ENCODE peak calls at places on chromosomes 5 and 9, in eight cellular contexts. S is endodermal cell, P is progenitor cell of endocrine pancreas, X is T follicular helper cell, J is HCT116, C is NCI-H1092 treated with DMSO at 0.1 percent for 48 hours, N is iPS-NIHi11, Z is left ventricle myocardium inferior. E is an unnamed sample.

GRCh38 chr9:123421801-123422455 is 65.9 kb downstream of the CRB2 start:
- DNase-seq in S (peak), P (no peak), X (no peak), J (no peak), C (no peak), N (no peak), Z (no peak), E (no peak)

GRCh38 chr5:160339406-160340140 is 27.2 kb upstream of the CCNJL start:
- DNase-seq in S (no peak), P (no peak), X (no peak), J (no peak), C (no peak), N (no peak), Z (no peak), E (no peak)

GRCh38 chr5:107670927-107671741 is at the start of gene EFNA5:
- DNase-seq in S (peak), P (peak), X (no peak), J (peak), C (peak), N (peak), Z (peak), E (peak)

GRCh38 chr9:91166796-91167366 is 194.8 kb downstream of the AUH start:
- DNase-seq in S (no peak), P (no peak), X (no peak), J (no peak), C (no peak), N (no peak), Z (no peak), E (no peak)

GRCh38 chr5:156655732-156656131 is 194.4 kb upstream of the PPP1R2B start:
- DNase-seq in S (no peak), P (no peak), X (no peak), J (no peak), C (no peak), N (no peak), Z (no peak), E (no peak)

GRCh38 chr5:151885138-151885908 is 39.3 kb downstream of the GLRA1 start:
- DNase-seq in S (peak), P (no peak), X (no peak), J (no peak), C (no peak), N (no peak), Z (no peak), E (no peak)

GRCh38 chr9:4662989-4663792 is 1.1 kb downstream of the PLPP6 start:
- DNase-seq in S (no peak), P (no peak), X (peak), J (no peak), C (no peak), N (no peak), Z (no peak), E (no peak)

GRCh38 chr9:116070256-116070914 is 83.2 kb upstream of the PAPPA start:
- DNase-seq in S (no peak), P (no peak), X (no peak), J (no peak), C (no peak), N (no peak), Z (no peak), E (no peak)

GRCh38 chr9:129058965-129059795 is 21.7 kb upstream of the DOLPP1 start:
- DNase-seq in S (peak), P (no peak), X (no peak), J (no peak), C (no peak), N (no peak), Z (no peak), E (peak)

GRCh38 chr9:135039916-135040645 is 47.4 kb upstream of the OLFM1 start:
- DNase-seq in S (no peak), P (no peak), X (no peak), J (no peak), C (no peak), N (no peak), Z (no peak), E (no peak)

GRCh38 chr9:19409406-19410194 is 791 bp downstream of the ACER2 start:
- DNase-seq in S (peak), P (no peak), X (no peak), J (peak), C (no peak), N (peak), Z (peak), E (no peak)

GRCh38 chr9:8718121-8718725 is 918.6 kb upstream of the DMAC1 start:
- DNase-seq in S (no peak), P (no peak), X (no peak), J (no peak), C (peak), N (no peak), Z (no peak), E (peak)

GRCh38 chr5:150489358-150490295 is 18.3 kb upstream of the NDST1 start:
- DNase-seq in S (peak), P (no peak), X (no peak), J (no peak), C (no peak), N (no peak), Z (no peak), E (no peak)

GRCh38 chr9:16236326-16236725 is 634.1 kb downstream of the BNC2 start:
- DNase-seq in S (no peak), P (no peak), X (no peak), J (no peak), C (no peak), N (no peak), Z (no peak), E (peak)

GRCh38 chr9:89461302-89461701 is 36.6 kb downstream of the SEMA4D start:
- DNase-seq in S (no peak), P (no peak), X (no peak), J (no peak), C (no peak), N (no peak), Z (no peak), E (peak)

GRCh38 chr5:55160493-55161209 is 680 bp downstream of the GPX8 start:
- DNase-seq in S (peak), P (no peak), X (no peak), J (peak), C (no peak), N (peak), Z (peak), E (peak)

GRCh38 chr5:88666761-88667186 is 216.2 kb downstream of the MEF2C start:
- DNase-seq in S (peak), P (no peak), X (no peak), J (no peak), C (no peak), N (no peak), Z (no peak), E (peak)

GRCh38 chr9:86706391-86706790 is 240.9 kb downstream of the GAS1 start:
- DNase-seq in S (no peak), P (no peak), X (no peak), J (no peak), C (no peak), N (no peak), Z (no peak), E (no peak)

GRCh38 chr5:125277494-125278154 is 531.2 kb upstream of the ZNF608 start:
- DNase-seq in S (no peak), P (no peak), X (no peak), J (peak), C (no peak), N (no peak), Z (no peak), E (peak)

GRCh38 chr9:4126184-4126865 is 173.5 kb downstream of the GLIS3 start:
- DNase-seq in S (no peak), P (no peak), X (no peak), J (no peak), C (no peak), N (no peak), Z (no peak), E (peak)